ENCODE peak calls at places on chromosomes 3 and 15, in five cellular contexts. E, W, Q, A and N are unnamed samples.

GRCh38 chr15:69321041-69321554 is 22.4 kb downstream of the PAQR5 start:
- DNase-seq in E (no peak), W (no peak), A (no peak), Q (no peak), N (no peak)

GRCh38 chr3:166304509-166305063 is 467.4 kb upstream of the BCHE start:
- DNase-seq in W (no peak), E (no peak), A (no peak), Q (no peak), N (no peak)

GRCh38 chr3:82080792-82081191 is 319.3 kb upstream of the GBE1 start:
- DNase-seq in E (no peak), W (no peak), A (no peak), Q (no peak), N (no peak)

GRCh38 chr3:132966374-132966773 is 71.8 kb upstream of the TMEM108 start:
- DNase-seq in E (no peak), Q (no peak), W (no peak), A (no peak), N (no peak)

GRCh38 chr15:64809649-64810498 is 15.6 kb downstream of the PIF1 start:
- DNase-seq in Q (no peak), W (peak; percentile 79), E (peak; percentile 92), A (peak; percentile 92), N (peak; percentile 84)

GRCh38 chr3:4994823-4995499 is 15.7 kb downstream of the BHLHE40 start:
- DNase-seq in W (no peak), E (no peak), Q (no peak), A (peak; percentile 84), N (peak; percentile 55)

GRCh38 chr3:12994607-12995388 is 78.4 kb downstream of the IQSEC1 start:
- DNase-seq in Q (no peak), W (peak; percentile 92), A (peak; percentile 96), E (peak; percentile 89), N (peak; percentile 94)

GRCh38 chr3:8665407-8665896 is 20.9 kb upstream of the SSUH2 start:
- DNase-seq in W (no peak), E (no peak), A (no peak), Q (no peak), N (no peak)

GRCh38 chr15:98123834-98124233 is 163.3 kb downstream of the ARRDC4 start:
- DNase-seq in E (no peak), A (no peak), W (no peak), Q (no peak), N (no peak)

GRCh38 chr3:178671261-178672191 is 135.3 kb downstream of the KCNMB2 start:
- DNase-seq in A (no peak), Q (peak; percentile 40), E (no peak), W (no peak), N (no peak)

GRCh38 chr15:83285979-83286553 is 1.6 kb upstream of the BNC1 start:
- DNase-seq in A (no peak), Q (peak; percentile 38), E (no peak), W (no peak), N (no peak)

GRCh38 chr15:76185716-76186115 is 125.6 kb downstream of the ETFA start:
- DNase-seq in E (peak; percentile 11), A (no peak), Q (no peak), W (no peak), N (no peak)

GRCh38 chr3:101095703-101096102 is 102.5 kb upstream of the ABI3BP start:
- DNase-seq in W (no peak), Q (no peak), E (no peak), A (no peak), N (no peak)

GRCh38 chr3:6799264-6799915 is 61.5 kb upstream of the GRM7 start:
- DNase-seq in E (peak; percentile 43), W (no peak), A (no peak), Q (no peak), N (no peak)

GRCh38 chr3:87350367-87351199 is 74.2 kb upstream of the POU1F1 start:
- DNase-seq in A (no peak), W (no peak), E (no peak), Q (no peak), N (no peak)

GRCh38 chr3:170801597-170801996 is 68.4 kb downstream of the RPL22L1 start:
- DNase-seq in Q (no peak), E (no peak), A (no peak), W (no peak), N (no peak)

GRCh38 chr3:141399200-141399599 is 30.9 kb downstream of the ZBTB38 start:
- DNase-seq in W (no peak), Q (no peak), A (no peak), E (no peak), N (no peak)

GRCh38 chr3:50274371-50275104 is 4.3 kb upstream of the LSMEM2 start:
- DNase-seq in E (peak; percentile 54), W (peak; percentile 83), A (no peak), Q (no peak), N (no peak)

GRCh38 chr3:66797916-66798560 is 200.1 kb upstream of the KBTBD8 start:
- DNase-seq in A (peak; percentile 85), W (no peak), E (peak; percentile 51), Q (no peak), N (no peak)

GRCh38 chr3:175433026-175433668 is 574.0 kb downstream of the NAALADL2 start:
- DNase-seq in W (no peak), A (no peak), Q (no peak), E (no peak), N (no peak)

GRCh38 chr3:155131104-155131503 is 51.0 kb downstream of the MME start:
- DNase-seq in W (no peak), A (no peak), E (no peak), Q (no peak), N (no peak)

GRCh38 chr3:124791639-124792111 is 61.4 kb downstream of the UMPS start:
- DNase-seq in Q (peak; percentile 96), E (no peak), W (no peak), A (peak; percentile 89), N (no peak)

GRCh38 chr15:26773917-26774316 is 1.1 kb upstream of the GABRB3 start:
- DNase-seq in E (no peak), Q (no peak), W (no peak), A (no peak), N (no peak)

GRCh38 chr3:149600619-149601018 is 57.2 kb downstream of the WWTR1 start:
- DNase-seq in Q (no peak), A (no peak), E (no peak), W (no peak), N (no peak)

GRCh38 chr3:156180077-156180476 is 59.7 kb downstream of the KCNAB1 start:
- DNase-seq in Q (no peak), W (no peak), A (no peak), E (no peak), N (no peak)

GRCh38 chr3:165390171-165390570 is 194.0 kb upstream of the SLITRK3 start:
- DNase-seq in Q (no peak), W (no peak), E (no peak), A (no peak), N (no peak)

GRCh38 chr3:72143322-72143721 is 358.4 kb upstream of the PROK2 start:
- DNase-seq in Q (no peak), A (no peak), W (no peak), E (no peak), N (no peak)

GRCh38 chr3:48475188-48475587 is 28.7 kb downstream of the ATRIP start:
- DNase-seq in Q (no peak), W (no peak), A (no peak), E (no peak), N (no peak)

GRCh38 chr3:72745146-72745976 is 102.9 kb downstream of the SHQ1 start:
- DNase-seq in A (no peak), W (no peak), Q (no peak), E (no peak), N (peak; percentile 24)

GRCh38 chr15:63461230-63461629 is 43.2 kb upstream of the USP3 start:
- DNase-seq in A (no peak), Q (no peak), W (no peak), E (peak; percentile 36), N (no peak)
- TF ChIP-seq CTCF in A (no peak), Q (no peak), W (no peak), E (peak; percentile 17), N (no peak)

GRCh38 chr3:121878411-121878810 is 15.8 kb upstream of the SLC15A2 start:
- DNase-seq in E (no peak), W (no peak), A (no peak), Q (no peak), N (no peak)

GRCh38 chr3:121885386-121885785 is 8.8 kb upstream of the SLC15A2 start:
- DNase-seq in E (no peak), W (no peak), A (no peak), Q (no peak), N (no peak)

DNA sequence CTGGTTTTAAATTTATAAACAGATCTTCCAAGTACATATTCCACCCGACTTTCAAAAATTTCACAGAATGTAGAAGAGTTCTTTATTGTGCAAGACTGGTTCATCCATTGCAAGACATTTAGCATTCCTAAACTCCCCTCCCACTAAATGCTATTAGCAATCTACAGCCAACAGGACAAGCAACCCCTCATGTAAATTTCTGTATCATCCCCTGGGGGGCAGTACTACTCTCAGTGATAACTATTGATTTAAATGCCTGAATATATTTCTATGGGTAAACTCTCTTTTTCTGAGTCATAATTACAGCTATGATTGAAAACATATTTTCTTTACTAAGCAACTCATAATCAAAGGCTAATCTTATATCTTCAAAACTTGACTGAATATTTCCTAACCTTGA is 10.7 kb upstream of the SLC15A2 start:
- DNase-seq in Q (peak; percentile 2), W (no peak), A (no peak), E (no peak), N (no peak)
- TF ChIP-seq CTCF in Q (peak; percentile 30), W (peak; percentile 34), A (peak; percentile 20), E (peak; percentile 62), N (peak; percentile 54)

GRCh38 chr15:81858136-81858535 is 187.7 kb downstream of the MEX3B start:
- DNase-seq in Q (no peak), A (no peak), E (no peak), W (no peak), N (no peak)
- TF ChIP-seq CTCF in Q (no peak), A (no peak), E (no peak), W (no peak), N (no peak)

DNA sequence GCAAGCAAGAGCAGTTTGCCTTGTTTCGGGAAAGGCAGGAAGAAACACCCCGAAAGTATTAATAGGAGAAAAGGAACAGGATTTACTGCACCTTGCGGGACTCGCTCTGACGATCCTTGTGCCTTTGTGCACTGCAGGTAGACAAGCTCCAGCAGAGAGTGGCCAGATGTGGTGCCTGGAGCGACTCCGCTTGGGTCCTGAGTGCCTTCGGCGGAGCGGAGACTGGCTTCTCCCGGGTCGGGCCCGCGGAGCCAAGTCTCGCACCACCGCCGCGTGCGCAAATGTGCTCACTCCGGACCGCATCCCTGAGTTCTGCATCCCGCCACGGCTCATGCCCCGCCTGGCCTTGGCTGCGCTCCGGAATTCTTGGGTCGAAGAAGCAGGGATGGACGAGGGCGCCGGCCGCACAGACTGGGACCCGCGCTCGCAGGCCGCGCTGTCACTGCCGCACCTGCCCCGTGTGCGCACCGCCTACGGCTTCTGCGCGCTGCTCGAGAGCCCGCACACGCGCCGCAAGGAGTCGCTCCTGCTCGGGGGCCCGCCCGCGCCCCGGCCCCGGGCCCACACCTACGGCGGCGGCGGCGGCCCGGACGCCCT is 769 bp downstream of the C2CD4A start:
- DNase-seq in A (no peak), E (no peak), Q (no peak), W (peak; percentile 52), N (no peak)
- TF ChIP-seq CTCF in A (no peak), E (no peak), Q (no peak), W (no peak), N (no peak)

GRCh38 chr3:53198256-53198977 is 37.4 kb downstream of the PRKCD start:
- DNase-seq in W (no peak), Q (no peak), A (no peak), E (no peak), N (no peak)
- TF ChIP-seq CTCF in W (no peak), Q (peak; percentile 13), A (peak; percentile 24), E (no peak), N (peak; percentile 14)